ENCODE peak calls at places on chromosomes 16 and 17, in seven cellular contexts. S is H7; V is NCI-H187; I is transverse colon; A is tibial artery; B is activated T-helper 1 cell treated with anti-CD3 and anti-CD28 coated beads, Interleukin-12 subunit alpha, Interleukin-12 subunit beta, Interleukin-2, Interleukin-4 antibody, amounts not matched to agents 30 ng/mL and 10 ng/mL and 1 ng/mL, durations not matched to agents 14 hours and 24 hours and 36 hours; K is immature natural killer cell. Y is an unnamed sample.

GRCh38 chr16:1959269-1960039 is at the start of gene NDUFB10:
- DNase-seq in S (peak), V (peak), I (peak), A (peak), B (peak), K (peak), Y (peak)

GRCh38 chr16:49492090-49492801 is 118.6 kb downstream of the C16orf78 start:
- DNase-seq in S (peak), V (no peak), I (peak), A (peak), B (no peak), K (peak), Y (no peak)

GRCh38 chr17:80473701-80474100 is 2.7 kb downstream of the NPTX1 start:
- DNase-seq in S (no peak), V (no peak), I (no peak), A (no peak), B (no peak), K (no peak), Y (no peak)

GRCh38 chr16:80515374-80515773 is 25.4 kb upstream of the DYNLRB2 start:
- DNase-seq in S (no peak), V (no peak), I (no peak), A (no peak), B (no peak), K (no peak), Y (no peak)

GRCh38 chr17:43651621-43652480 is 9.9 kb downstream of the MEOX1 start:
- DNase-seq in S (no peak), V (no peak), I (no peak), A (no peak), B (no peak), K (no peak), Y (no peak)

GRCh38 chr16:57863434-57864160 is 61.3 kb upstream of the KIFC3 start:
- DNase-seq in S (peak), V (no peak), I (peak), A (peak), B (no peak), K (peak), Y (peak)

GRCh38 chr16:1778200-1779179 is 3.9 kb downstream of the SPSB3 start:
- DNase-seq in S (no peak), V (no peak), I (peak), A (no peak), B (no peak), K (no peak), Y (no peak)

GRCh38 chr17:34579017-34579946 is at the start of gene TMEM132E:
- DNase-seq in S (peak), V (no peak), I (peak), A (no peak), B (no peak), K (no peak), Y (no peak)

GRCh38 chr17:39229274-39229913 is 3.6 kb upstream of the STAC2 start:
- DNase-seq in S (peak), V (no peak), I (no peak), A (no peak), B (no peak), K (no peak), Y (peak)

GRCh38 chr17:34493903-34494302 is 85.5 kb upstream of the TMEM132E start:
- DNase-seq in S (no peak), V (no peak), I (no peak), A (no peak), B (no peak), K (no peak), Y (no peak)

Y was measured in AG08395.